ENCODE peak calls at places on chromosomes 11 and 22, in nine cellular contexts. One of them, this sample, is unnamed.
A peak's percentile ranks its signal among the peaks of the same experiment; 100 is the strongest.

GRCh38 chr11:100923555-100923954 is 206.1 kb downstream of the PGR start:
- DNase-seq in activated CD4-positive, alpha-beta T cell treated with anti-CD3 and anti-CD28 coated beads, Interleukin-2, amount 50 U/mL, for 48 hours: no peak
- DNase-seq in HCT116: no peak
- DNase-seq in heart left ventricle: no peak
- DNase-seq in adipocyte: peak; percentile 33
- DNase-seq in nephron progenitor cell: no peak
- DNase-seq in NCI-H1417: no peak
- DNase-seq in GM04503: no peak
- DNase-seq in putamen: no peak
- DNase-seq in this sample: no peak

GRCh38 chr11:91837649-91838330 is 386.8 kb upstream of the FAT3 start:
- DNase-seq in activated CD4-positive, alpha-beta T cell treated with anti-CD3 and anti-CD28 coated beads, Interleukin-2, amount 50 U/mL, for 48 hours: no peak
- DNase-seq in HCT116: no peak
- DNase-seq in heart left ventricle: no peak
- DNase-seq in adipocyte: no peak
- DNase-seq in nephron progenitor cell: no peak
- DNase-seq in NCI-H1417: no peak
- DNase-seq in GM04503: no peak
- DNase-seq in putamen: no peak
- DNase-seq in this sample: no peak

GRCh38 chr11:44731685-44732411 is 5.1 kb downstream of the TSPAN18 start:
- DNase-seq in activated CD4-positive, alpha-beta T cell treated with anti-CD3 and anti-CD28 coated beads, Interleukin-2, amount 50 U/mL, for 48 hours: no peak
- DNase-seq in HCT116: no peak
- DNase-seq in heart left ventricle: no peak
- DNase-seq in adipocyte: peak; percentile 30
- DNase-seq in nephron progenitor cell: no peak
- DNase-seq in NCI-H1417: no peak
- DNase-seq in GM04503: no peak
- DNase-seq in putamen: no peak
- DNase-seq in this sample: no peak

GRCh38 chr22:40294696-40295095 is 51.6 kb upstream of the ADSL start:
- DNase-seq in activated CD4-positive, alpha-beta T cell treated with anti-CD3 and anti-CD28 coated beads, Interleukin-2, amount 50 U/mL, for 48 hours: no peak
- DNase-seq in HCT116: no peak
- DNase-seq in heart left ventricle: no peak
- DNase-seq in adipocyte: no peak
- DNase-seq in nephron progenitor cell: no peak
- DNase-seq in NCI-H1417: no peak
- DNase-seq in GM04503: no peak
- DNase-seq in putamen: peak; percentile 32
- DNase-seq in this sample: no peak

GRCh38 chr11:13970986-13971385 is 8.5 kb downstream of the SPON1 start:
- DNase-seq in activated CD4-positive, alpha-beta T cell treated with anti-CD3 and anti-CD28 coated beads, Interleukin-2, amount 50 U/mL, for 48 hours: no peak
- DNase-seq in HCT116: peak; percentile 24
- DNase-seq in heart left ventricle: peak; percentile 54
- DNase-seq in adipocyte: peak; percentile 48
- DNase-seq in nephron progenitor cell: no peak
- DNase-seq in NCI-H1417: peak; percentile 16
- DNase-seq in GM04503: no peak
- DNase-seq in putamen: no peak
- DNase-seq in this sample: peak; percentile 35

GRCh38 chr22:49934891-49935557 is 16.6 kb downstream of the CRELD2 start:
- DNase-seq in activated CD4-positive, alpha-beta T cell treated with anti-CD3 and anti-CD28 coated beads, Interleukin-2, amount 50 U/mL, for 48 hours: peak; percentile 94
- DNase-seq in HCT116: no peak
- DNase-seq in heart left ventricle: peak; percentile 94
- DNase-seq in adipocyte: peak; percentile 76
- DNase-seq in nephron progenitor cell: peak; percentile 58
- DNase-seq in NCI-H1417: no peak
- DNase-seq in GM04503: no peak
- DNase-seq in putamen: peak; percentile 61
- DNase-seq in this sample: no peak

GRCh38 chr11:529740-530411 is 5.5 kb downstream of the HRAS start:
- DNase-seq in activated CD4-positive, alpha-beta T cell treated with anti-CD3 and anti-CD28 coated beads, Interleukin-2, amount 50 U/mL, for 48 hours: no peak
- DNase-seq in HCT116: no peak
- DNase-seq in heart left ventricle: no peak
- DNase-seq in adipocyte: no peak
- DNase-seq in nephron progenitor cell: no peak
- DNase-seq in NCI-H1417: no peak
- DNase-seq in GM04503: no peak
- DNase-seq in putamen: no peak
- DNase-seq in this sample: no peak

GRCh38 chr22:22103078-22103593 is 120.5 kb upstream of the TOP3B start:
- DNase-seq in activated CD4-positive, alpha-beta T cell treated with anti-CD3 and anti-CD28 coated beads, Interleukin-2, amount 50 U/mL, for 48 hours: peak; percentile 14
- DNase-seq in HCT116: peak; percentile 21
- DNase-seq in heart left ventricle: no peak
- DNase-seq in adipocyte: no peak
- DNase-seq in nephron progenitor cell: peak; percentile 46
- DNase-seq in NCI-H1417: no peak
- DNase-seq in GM04503: no peak
- DNase-seq in putamen: no peak
- DNase-seq in this sample: peak; percentile 10

GRCh38 chr11:693887-694562 is 997 bp downstream of the DEAF1 start:
- DNase-seq in activated CD4-positive, alpha-beta T cell treated with anti-CD3 and anti-CD28 coated beads, Interleukin-2, amount 50 U/mL, for 48 hours: no peak
- DNase-seq in HCT116: no peak
- DNase-seq in heart left ventricle: peak; percentile 64
- DNase-seq in adipocyte: no peak
- DNase-seq in nephron progenitor cell: no peak
- DNase-seq in NCI-H1417: peak; percentile 71
- DNase-seq in GM04503: no peak
- DNase-seq in putamen: no peak
- DNase-seq in this sample: no peak

GRCh38 chr11:46279393-46280099 is 2.1 kb downstream of the CREB3L1 start:
- DNase-seq in activated CD4-positive, alpha-beta T cell treated with anti-CD3 and anti-CD28 coated beads, Interleukin-2, amount 50 U/mL, for 48 hours: no peak
- DNase-seq in HCT116: no peak
- DNase-seq in heart left ventricle: peak; percentile 81
- DNase-seq in adipocyte: peak; percentile 70
- DNase-seq in nephron progenitor cell: no peak
- DNase-seq in NCI-H1417: no peak
- DNase-seq in GM04503: no peak
- DNase-seq in putamen: peak; percentile 39
- DNase-seq in this sample: peak; percentile 68

GRCh38 chr22:39472570-39473556 is 16.1 kb downstream of the MGAT3 start:
- DNase-seq in activated CD4-positive, alpha-beta T cell treated with anti-CD3 and anti-CD28 coated beads, Interleukin-2, amount 50 U/mL, for 48 hours: no peak
- DNase-seq in HCT116: no peak
- DNase-seq in heart left ventricle: no peak
- DNase-seq in adipocyte: no peak
- DNase-seq in nephron progenitor cell: no peak
- DNase-seq in NCI-H1417: peak; percentile 69
- DNase-seq in GM04503: no peak
- DNase-seq in putamen: no peak
- DNase-seq in this sample: no peak

GRCh38 chr22:19879651-19879995 is 24.9 kb upstream of the GNB1L start:
- DNase-seq in activated CD4-positive, alpha-beta T cell treated with anti-CD3 and anti-CD28 coated beads, Interleukin-2, amount 50 U/mL, for 48 hours: no peak
- DNase-seq in HCT116: no peak
- DNase-seq in heart left ventricle: peak; percentile 10
- DNase-seq in adipocyte: no peak
- DNase-seq in nephron progenitor cell: no peak
- DNase-seq in NCI-H1417: no peak
- DNase-seq in GM04503: no peak
- DNase-seq in putamen: no peak
- DNase-seq in this sample: no peak

GRCh38 chr11:124763156-124763947 is 1.3 kb upstream of the ESAM start:
- DNase-seq in activated CD4-positive, alpha-beta T cell treated with anti-CD3 and anti-CD28 coated beads, Interleukin-2, amount 50 U/mL, for 48 hours: peak; percentile 89
- DNase-seq in HCT116: peak; percentile 61
- DNase-seq in heart left ventricle: peak; percentile 89
- DNase-seq in adipocyte: peak; percentile 85
- DNase-seq in nephron progenitor cell: peak; percentile 94
- DNase-seq in NCI-H1417: peak; percentile 58
- DNase-seq in GM04503: no peak
- DNase-seq in putamen: no peak
- DNase-seq in this sample: peak; percentile 77

GRCh38 chr11:70471254-70471653 is 72.9 kb downstream of the CTTN start:
- DNase-seq in activated CD4-positive, alpha-beta T cell treated with anti-CD3 and anti-CD28 coated beads, Interleukin-2, amount 50 U/mL, for 48 hours: peak; percentile 6
- DNase-seq in HCT116: peak; percentile 23
- DNase-seq in heart left ventricle: no peak
- DNase-seq in adipocyte: no peak
- DNase-seq in nephron progenitor cell: peak; percentile 55
- DNase-seq in NCI-H1417: no peak
- DNase-seq in GM04503: no peak
- DNase-seq in putamen: no peak
- DNase-seq in this sample: peak; percentile 66

GRCh38 chr22:20021196-20022181 is 579 bp downstream of the TANGO2 start:
- DNase-seq in activated CD4-positive, alpha-beta T cell treated with anti-CD3 and anti-CD28 coated beads, Interleukin-2, amount 50 U/mL, for 48 hours: peak; percentile 28
- DNase-seq in HCT116: no peak
- DNase-seq in heart left ventricle: peak; percentile 84
- DNase-seq in adipocyte: peak; percentile 59
- DNase-seq in nephron progenitor cell: peak; percentile 45
- DNase-seq in NCI-H1417: no peak
- DNase-seq in GM04503: peak; percentile 56
- DNase-seq in putamen: peak; percentile 86
- DNase-seq in this sample: peak; percentile 16

GRCh38 chr11:64304316-64305072 is 830 bp upstream of the ESRRA start:
- DNase-seq in activated CD4-positive, alpha-beta T cell treated with anti-CD3 and anti-CD28 coated beads, Interleukin-2, amount 50 U/mL, for 48 hours: peak; percentile 98
- DNase-seq in HCT116: peak; percentile 80
- DNase-seq in heart left ventricle: peak; percentile 96
- DNase-seq in adipocyte: peak; percentile 96
- DNase-seq in nephron progenitor cell: peak; percentile 97
- DNase-seq in NCI-H1417: peak; percentile 91
- DNase-seq in GM04503: no peak
- DNase-seq in putamen: peak; percentile 85
- DNase-seq in this sample: peak; percentile 94

GRCh38 chr11:68825603-68826002 is 16.1 kb downstream of the CPT1A start:
- DNase-seq in activated CD4-positive, alpha-beta T cell treated with anti-CD3 and anti-CD28 coated beads, Interleukin-2, amount 50 U/mL, for 48 hours: peak; percentile 27
- DNase-seq in HCT116: peak; percentile 37
- DNase-seq in heart left ventricle: no peak
- DNase-seq in adipocyte: no peak
- DNase-seq in nephron progenitor cell: no peak
- DNase-seq in NCI-H1417: no peak
- DNase-seq in GM04503: no peak
- DNase-seq in putamen: no peak
- DNase-seq in this sample: peak; percentile 41